ENCODE peak calls at places on chromosomes 4 and X, in ten cellular contexts. Z is IMR-90, J is BE2C, W is GM20000, F is choroid plexus epithelial cell, X is GM06990, N is GM12878, T is coronary artery, P is kidney epithelial cell, K is mucosa of descending colon. H is an unnamed sample.

GRCh38 chr4:182808673-182809416 is 108.3 kb downstream of the DCTD start:
- DNase-seq in N (peak; percentile 55), X (peak; percentile 77), T (no peak), P (no peak), W (peak; percentile 67), J (no peak), K (no peak), Z (peak; percentile 24), F (peak; percentile 14), H (no peak)

GRCh38 chr4:122665148-122665547 is 44.3 kb upstream of the IL21 start:
- DNase-seq in P (no peak), J (no peak), K (no peak), Z (no peak), N (no peak), F (peak; percentile 40), T (no peak), W (no peak), X (no peak), H (no peak)

GRCh38 chr4:115537387-115537786 is 424.0 kb upstream of the NDST4 start:
- DNase-seq in F (peak; percentile 41), N (no peak), W (no peak), P (no peak), X (no peak), J (no peak), K (no peak), T (no peak), Z (no peak), H (no peak)

GRCh38 chrX:123859409-123859827 is 435 bp upstream of the XIAP start:
- DNase-seq in N (peak; percentile 21), J (no peak), W (no peak), K (peak; percentile 84), Z (no peak), T (no peak), F (no peak), P (no peak), X (no peak), H (no peak)

GRCh38 chr4:13553081-13553480 is 8.8 kb upstream of the NKX3-2 start:
- DNase-seq in K (no peak), N (no peak), J (no peak), X (no peak), P (no peak), W (no peak), T (no peak), F (no peak), Z (no peak), H (no peak)

GRCh38 chrX:12973561-12974216 is 1.2 kb upstream of the TMSB4X start:
- DNase-seq in J (no peak), F (no peak), X (peak; percentile 69), K (peak; percentile 45), N (no peak), T (no peak), P (no peak), Z (no peak), W (no peak), H (no peak)

GRCh38 chr4:29983890-29984289 is 736.3 kb upstream of the PCDH7 start:
- DNase-seq in J (no peak), F (no peak), T (no peak), P (no peak), K (no peak), W (no peak), X (no peak), Z (no peak), N (no peak), H (no peak)

GRCh38 chrX:15321447-15321846 is 6.0 kb upstream of the ASB11 start:
- DNase-seq in F (no peak), Z (no peak), J (no peak), T (no peak), P (no peak), X (no peak), N (no peak), W (no peak), K (no peak), H (no peak)

GRCh38 chr4:20297246-20297645 is 45.5 kb downstream of the SLIT2 start:
- DNase-seq in F (no peak), K (no peak), W (no peak), J (no peak), Z (peak; percentile 32), P (no peak), X (no peak), N (no peak), T (no peak), H (no peak)

GRCh38 chr4:162952232-162952631 is 214.5 kb downstream of the NAF1 start:
- DNase-seq in P (peak; percentile 71), X (no peak), W (no peak), J (no peak), F (peak; percentile 85), T (no peak), K (no peak), Z (no peak), N (no peak), H (no peak)

GRCh38 chr4:105596676-105597075 is 44.3 kb downstream of the ARHGEF38 start:
- DNase-seq in Z (no peak), X (no peak), P (no peak), T (no peak), K (no peak), J (no peak), N (no peak), F (no peak), W (no peak), H (no peak)

GRCh38 chr4:127355738-127356137 is 277.0 kb upstream of the INTU start:
- DNase-seq in K (no peak), J (no peak), T (no peak), X (no peak), W (no peak), P (no peak), F (no peak), N (no peak), Z (no peak), H (no peak)

GRCh38 chr4:78056265-78057129 is 626 bp upstream of the FRAS1 start:
- DNase-seq in W (peak; percentile 65), J (peak; percentile 88), X (peak; percentile 37), P (peak; percentile 81), K (peak; percentile 80), Z (peak; percentile 24), T (peak; percentile 77), F (peak; percentile 72), N (no peak), H (peak; percentile 82)
- TF ChIP-seq CTCF in W (no peak), J (peak; percentile 35), X (no peak), P (peak; percentile 35), K (no peak), Z (no peak), T (no peak), F (no peak), N (no peak), H (peak; percentile 44)

GRCh38 chr4:90030953-90031352 is 96.2 kb upstream of the CCSER1 start:
- DNase-seq in Z (no peak), J (peak; percentile 22), T (no peak), X (no peak), W (no peak), P (no peak), N (no peak), F (peak; percentile 1), K (peak; percentile 27), H (no peak)
- TF ChIP-seq CTCF in Z (no peak), J (peak; percentile 61), T (no peak), X (no peak), W (no peak), P (peak; percentile 42), N (no peak), F (no peak), K (no peak), H (peak; percentile 36)

GRCh38 chr4:139184129-139184528 is 7.1 kb upstream of the ELF2 start:
- DNase-seq in K (no peak), F (peak; percentile 85), W (peak; percentile 34), P (no peak), N (no peak), T (no peak), X (no peak), J (no peak), Z (peak; percentile 70), H (no peak)
- TF ChIP-seq CTCF in K (no peak), F (peak; percentile 46), W (no peak), P (peak; percentile 2), N (peak; percentile 21), T (no peak), X (peak; percentile 2), J (no peak), Z (peak; percentile 50), H (no peak)

DNA sequence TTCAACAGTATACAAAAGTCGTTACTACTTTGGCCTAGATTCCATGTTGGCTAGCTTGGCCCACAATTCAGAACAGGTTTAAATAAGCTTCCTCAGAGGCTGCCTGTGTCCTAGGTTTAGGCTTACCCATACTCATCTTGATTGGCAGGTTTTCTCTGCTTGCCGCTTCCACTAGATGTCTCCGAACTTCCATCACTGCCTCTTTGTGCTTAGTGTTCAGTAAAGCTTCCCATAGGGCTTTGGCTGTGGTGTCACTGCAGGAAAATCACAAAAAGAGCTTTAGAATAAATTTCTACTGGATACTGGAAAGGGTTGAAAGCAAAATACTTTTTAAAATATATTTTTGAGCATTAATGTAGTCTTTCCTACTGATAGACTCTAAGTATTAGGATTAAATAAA is 52.4 kb downstream of the SCFD2 start:
- DNase-seq in T (no peak), K (no peak), Z (peak; percentile 44), J (peak; percentile 20), P (no peak), F (peak; percentile 77), N (no peak), W (no peak), X (no peak), H (no peak)
- TF ChIP-seq CTCF in T (no peak), K (no peak), Z (peak; percentile 36), J (peak; percentile 58), P (no peak), F (peak; percentile 70), N (no peak), W (no peak), X (no peak), H (peak; percentile 26)